ENCODE peak calls at places on chromosome X, in five cellular contexts. One of them, this sample, is unnamed.

GRCh38 chrX:9878141-9878875 is 88.8 kb upstream of the CLDN34 start:
- DNase-seq in astrocyte of the cerebellum: no peak
- DNase-seq in anterior cingulate cortex: no peak
- DNase-seq in spleen: no peak
- DNase-seq in tibial nerve: no peak
- DNase-seq in this sample: no peak

GRCh38 chrX:19862634-19863236 is 24.7 kb downstream of the SH3KBP1 start:
- DNase-seq in astrocyte of the cerebellum: no peak
- DNase-seq in anterior cingulate cortex: no peak
- DNase-seq in spleen: no peak
- DNase-seq in tibial nerve: no peak
- DNase-seq in this sample: no peak

GRCh38 chrX:27336466-27337091 is 126.6 kb downstream of the PPP4R3C start:
- DNase-seq in astrocyte of the cerebellum: no peak
- DNase-seq in anterior cingulate cortex: no peak
- DNase-seq in spleen: peak
- DNase-seq in tibial nerve: no peak
- DNase-seq in this sample: no peak

GRCh38 chrX:151896734-151897474 is 15.8 kb upstream of the MAGEA4 start:
- DNase-seq in astrocyte of the cerebellum: peak
- DNase-seq in anterior cingulate cortex: no peak
- DNase-seq in spleen: no peak
- DNase-seq in tibial nerve: no peak
- DNase-seq in this sample: no peak

GRCh38 chrX:97898798-97899197 is 1015.1 kb downstream of the RPA4 start:
- DNase-seq in astrocyte of the cerebellum: peak
- DNase-seq in anterior cingulate cortex: no peak
- DNase-seq in spleen: no peak
- DNase-seq in tibial nerve: no peak
- DNase-seq in this sample: no peak

GRCh38 chrX:44228621-44229020 is 114.9 kb downstream of the EFHC2 start:
- DNase-seq in astrocyte of the cerebellum: no peak
- DNase-seq in anterior cingulate cortex: peak
- DNase-seq in spleen: no peak
- DNase-seq in tibial nerve: no peak
- DNase-seq in this sample: no peak

GRCh38 chrX:49993661-49994060 is 71.3 kb downstream of the CLCN5 start:
- DNase-seq in astrocyte of the cerebellum: no peak
- DNase-seq in anterior cingulate cortex: no peak
- DNase-seq in spleen: no peak
- DNase-seq in tibial nerve: no peak
- DNase-seq in this sample: no peak

GRCh38 chrX:39859991-39860861 is 237.5 kb downstream of the BCOR start:
- DNase-seq in astrocyte of the cerebellum: no peak
- DNase-seq in anterior cingulate cortex: no peak
- DNase-seq in spleen: no peak
- DNase-seq in tibial nerve: no peak
- DNase-seq in this sample: peak

GRCh38 chrX:48090123-48090522 is 18.7 kb upstream of the ZNF630 start:
- DNase-seq in astrocyte of the cerebellum: no peak
- DNase-seq in anterior cingulate cortex: no peak
- DNase-seq in spleen: no peak
- DNase-seq in tibial nerve: no peak
- DNase-seq in this sample: no peak

GRCh38 chrX:47570794-47571193 is 9.8 kb downstream of the ARAF start:
- DNase-seq in astrocyte of the cerebellum: no peak
- DNase-seq in anterior cingulate cortex: no peak
- DNase-seq in spleen: no peak
- DNase-seq in tibial nerve: no peak
- DNase-seq in this sample: no peak

GRCh38 chrX:53483838-53484420 is 49.8 kb upstream of the HSD17B10 start:
- DNase-seq in astrocyte of the cerebellum: no peak
- DNase-seq in anterior cingulate cortex: no peak
- DNase-seq in spleen: no peak
- DNase-seq in tibial nerve: no peak
- DNase-seq in this sample: no peak

GRCh38 chrX:34918856-34919255 is 23.7 kb upstream of the FAM47B start:
- DNase-seq in astrocyte of the cerebellum: peak
- DNase-seq in anterior cingulate cortex: no peak
- DNase-seq in spleen: no peak
- DNase-seq in tibial nerve: no peak
- DNase-seq in this sample: no peak

GRCh38 chrX:54747713-54748393 is 50.2 kb downstream of the ITIH6 start:
- DNase-seq in astrocyte of the cerebellum: no peak
- DNase-seq in anterior cingulate cortex: no peak
- DNase-seq in spleen: no peak
- DNase-seq in tibial nerve: no peak
- DNase-seq in this sample: no peak

GRCh38 chrX:109681475-109682081 is 51.5 kb downstream of the ACSL4 start:
- DNase-seq in astrocyte of the cerebellum: no peak
- DNase-seq in anterior cingulate cortex: no peak
- DNase-seq in spleen: no peak
- DNase-seq in tibial nerve: no peak
- DNase-seq in this sample: no peak

This sample was measured in uterus.